ENCODE peak calls at places on chromosome 17, in nine cellular contexts. T, I, L, A, C, P, J, U and Y are unnamed samples.

GRCh38 chr17:29723283-29724047 is 100.8 kb upstream of the CORO6 start:
- DNase-seq in T (no peak), I (no peak), L (no peak), A (no peak), C (no peak), P (no peak), J (no peak), U (no peak), Y (no peak)

GRCh38 chr17:44362479-44362963 is 1.1 kb downstream of the FAM171A2 start:
- DNase-seq in T (no peak), I (no peak), L (no peak), A (no peak), C (no peak), P (no peak), J (no peak), U (no peak), Y (no peak)

GRCh38 chr17:61625564-61625963 is 34.5 kb upstream of the NACA2 start:
- DNase-seq in T (no peak), I (no peak), L (no peak), A (no peak), C (no peak), P (no peak), J (no peak), U (no peak), Y (no peak)

GRCh38 chr17:6100891-6101290 is 30.7 kb downstream of the WSCD1 start:
- DNase-seq in T (no peak), I (no peak), L (no peak), A (no peak), C (no peak), P (no peak), J (no peak), U (no peak), Y (no peak)

GRCh38 chr17:52721932-52722331 is 563.4 kb upstream of the CA10 start:
- DNase-seq in T (no peak), I (no peak), L (no peak), A (no peak), C (no peak), P (no peak), J (no peak), U (no peak), Y (no peak)

GRCh38 chr17:2214887-2215615 is 88.5 kb downstream of the SMG6 start:
- DNase-seq in T (no peak), I (no peak), L (peak), A (no peak), C (peak), P (no peak), J (no peak), U (no peak), Y (no peak)

GRCh38 chr17:31327534-31328526 is 6.4 kb upstream of the EVI2A start:
- DNase-seq in T (no peak), I (no peak), L (peak), A (no peak), C (no peak), P (no peak), J (no peak), U (no peak), Y (no peak)

GRCh38 chr17:41527076-41528023 is 758 bp downstream of the KRT19 start:
- DNase-seq in T (peak), I (no peak), L (peak), A (peak), C (no peak), P (no peak), J (no peak), U (no peak), Y (no peak)

GRCh38 chr17:33262724-33263123 is 30.4 kb downstream of the ASIC2 start:
- DNase-seq in T (no peak), I (no peak), L (no peak), A (no peak), C (no peak), P (no peak), J (no peak), U (no peak), Y (no peak)

GRCh38 chr17:29615492-29616299 is 7.0 kb downstream of the CORO6 start:
- DNase-seq in T (no peak), I (peak), L (peak), A (peak), C (peak), P (peak), J (peak), U (peak), Y (peak)

GRCh38 chr17:78329263-78330059 is 30.4 kb downstream of the SOCS3 start:
- DNase-seq in T (no peak), I (no peak), L (peak), A (no peak), C (no peak), P (peak), J (peak), U (no peak), Y (no peak)

GRCh38 chr17:15490634-15491261 is 23.3 kb upstream of the CDRT4 start:
- DNase-seq in T (no peak), I (peak), L (peak), A (peak), C (peak), P (peak), J (peak), U (no peak), Y (peak)

GRCh38 chr17:76958974-76959373 is 90.8 kb downstream of the MGAT5B start:
- DNase-seq in T (no peak), I (no peak), L (no peak), A (no peak), C (no peak), P (no peak), J (no peak), U (no peak), Y (no peak)

GRCh38 chr17:73706858-73707257 is 62.6 kb upstream of the SDK2 start:
- DNase-seq in T (no peak), I (no peak), L (no peak), A (no peak), C (no peak), P (no peak), J (no peak), U (no peak), Y (no peak)